ENCODE peak calls at places on chromosomes 7 and 10, in four cellular contexts. One of them, this sample, is unnamed.

GRCh38 chr7:134315679-134316538 is 821 bp downstream of the SLC35B4 start:
- DNase-seq in ovary: peak; percentile 15
- DNase-seq in CD8-positive, alpha-beta T cell: no peak
- DNase-seq in PC-9: no peak
- DNase-seq in this sample: peak; percentile 2

GRCh38 chr7:111029141-111029572 is 61.8 kb upstream of the LRRN3 start:
- DNase-seq in CD8-positive, alpha-beta T cell: no peak
- DNase-seq in PC-9: no peak
- DNase-seq in ovary: no peak
- DNase-seq in this sample: no peak

GRCh38 chr7:149886018-149886416 is 12.2 kb downstream of the ATP6V0E2 start:
- DNase-seq in ovary: no peak
- DNase-seq in CD8-positive, alpha-beta T cell: no peak
- DNase-seq in PC-9: no peak
- DNase-seq in this sample: no peak

GRCh38 chr7:140656548-140657515 is 15.9 kb upstream of the ADCK2 start:
- DNase-seq in PC-9: peak; percentile 89
- DNase-seq in CD8-positive, alpha-beta T cell: peak; percentile 42
- DNase-seq in ovary: peak; percentile 47
- DNase-seq in this sample: no peak

GRCh38 chr10:61486738-61487396 is 33.7 kb upstream of the TMEM26 start:
- DNase-seq in ovary: no peak
- DNase-seq in CD8-positive, alpha-beta T cell: no peak
- DNase-seq in PC-9: peak; percentile 34
- DNase-seq in this sample: no peak

GRCh38 chr7:2012981-2013380 is 219.8 kb downstream of the MAD1L1 start:
- DNase-seq in ovary: peak; percentile 9
- DNase-seq in PC-9: no peak
- DNase-seq in CD8-positive, alpha-beta T cell: no peak
- DNase-seq in this sample: no peak

GRCh38 chr7:108358553-108358952 is 97.7 kb downstream of the NRCAM start:
- DNase-seq in PC-9: peak; percentile 93
- DNase-seq in ovary: no peak
- DNase-seq in CD8-positive, alpha-beta T cell: no peak
- DNase-seq in this sample: no peak

GRCh38 chr7:25894002-25894901 is 257.7 kb upstream of the NFE2L3 start:
- DNase-seq in CD8-positive, alpha-beta T cell: peak; percentile 27
- DNase-seq in ovary: no peak
- DNase-seq in PC-9: no peak
- DNase-seq in this sample: no peak

GRCh38 chr7:26326211-26326610 is 34.5 kb downstream of the SNX10 start:
- DNase-seq in PC-9: no peak
- DNase-seq in ovary: no peak
- DNase-seq in CD8-positive, alpha-beta T cell: no peak
- DNase-seq in this sample: no peak

GRCh38 chr7:36129048-36129534 is 24.0 kb upstream of the EEPD1 start:
- DNase-seq in CD8-positive, alpha-beta T cell: no peak
- DNase-seq in PC-9: peak; percentile 94
- DNase-seq in ovary: peak; percentile 29
- DNase-seq in this sample: no peak

GRCh38 chr7:131642429-131642828 is 86.0 kb upstream of the PODXL start:
- DNase-seq in CD8-positive, alpha-beta T cell: no peak
- DNase-seq in ovary: no peak
- DNase-seq in PC-9: no peak
- DNase-seq in this sample: no peak

GRCh38 chr10:14605231-14605925 is 169.3 kb downstream of the FAM107B start:
- DNase-seq in ovary: no peak
- DNase-seq in PC-9: peak; percentile 93
- DNase-seq in CD8-positive, alpha-beta T cell: no peak
- DNase-seq in this sample: peak; percentile 53

GRCh38 chr7:25846722-25847121 is 305.3 kb upstream of the NFE2L3 start:
- DNase-seq in PC-9: peak; percentile 79
- DNase-seq in CD8-positive, alpha-beta T cell: no peak
- DNase-seq in ovary: peak; percentile 79
- DNase-seq in this sample: no peak

GRCh38 chr10:111200505-111201186 is 123.8 kb downstream of the ADRA2A start:
- DNase-seq in CD8-positive, alpha-beta T cell: no peak
- DNase-seq in PC-9: no peak
- DNase-seq in ovary: no peak
- DNase-seq in this sample: no peak

GRCh38 chr7:157876469-157877285 is 539.9 kb downstream of the DNAJB6 start:
- DNase-seq in PC-9: no peak
- DNase-seq in ovary: no peak
- DNase-seq in CD8-positive, alpha-beta T cell: no peak
- DNase-seq in this sample: no peak

GRCh38 chr10:125102216-125102615 is 58.1 kb downstream of the CTBP2 start:
- DNase-seq in PC-9: peak; percentile 51
- DNase-seq in ovary: no peak
- DNase-seq in CD8-positive, alpha-beta T cell: no peak
- DNase-seq in this sample: no peak

GRCh38 chr10:131346456-131346855 is 34.9 kb upstream of the TCERG1L start:
- DNase-seq in PC-9: no peak
- DNase-seq in ovary: no peak
- DNase-seq in CD8-positive, alpha-beta T cell: no peak
- DNase-seq in this sample: no peak

GRCh38 chr7:99622596-99622995 is 5.8 kb downstream of the ZSCAN25 start:
- DNase-seq in CD8-positive, alpha-beta T cell: no peak
- DNase-seq in PC-9: no peak
- DNase-seq in ovary: no peak
- DNase-seq in this sample: no peak
- H3K4me3 ChIP-seq in CD8-positive, alpha-beta T cell: no peak overlapping the region
- H3K4me3 ChIP-seq in PC-9: no peak overlapping the region
- H3K4me3 ChIP-seq in ovary: no peak overlapping the region
- H3K4me3 ChIP-seq in this sample: no peak overlapping the region

DNA sequence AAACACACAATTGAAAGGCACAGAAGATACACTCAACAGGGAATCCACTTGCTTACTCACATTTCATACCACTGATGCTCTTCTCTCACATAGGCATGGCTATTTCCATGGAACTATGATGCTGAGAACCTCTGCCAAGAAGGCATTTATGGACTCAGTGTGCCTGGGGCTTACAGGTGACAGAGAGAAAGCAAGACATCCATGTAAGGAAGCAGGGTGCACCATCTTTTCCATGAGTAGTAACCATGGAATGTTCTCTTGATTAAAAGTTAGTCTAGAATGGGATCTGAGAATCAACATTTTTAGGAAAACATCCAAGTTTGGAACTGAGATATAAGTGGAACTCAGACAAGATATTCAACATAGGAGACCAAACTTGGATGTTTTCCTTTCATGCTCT is 52.5 kb upstream of the MACC1 start:
- DNase-seq in PC-9: no peak
- DNase-seq in CD8-positive, alpha-beta T cell: no peak
- DNase-seq in ovary: no peak
- DNase-seq in this sample: no peak
- H3K27ac ChIP-seq in PC-9: no peak overlapping the region
- H3K27ac ChIP-seq in CD8-positive, alpha-beta T cell: no peak overlapping the region
- H3K27ac ChIP-seq in ovary: no peak overlapping the region
- H3K27ac ChIP-seq in this sample: no peak overlapping the region

DNA sequence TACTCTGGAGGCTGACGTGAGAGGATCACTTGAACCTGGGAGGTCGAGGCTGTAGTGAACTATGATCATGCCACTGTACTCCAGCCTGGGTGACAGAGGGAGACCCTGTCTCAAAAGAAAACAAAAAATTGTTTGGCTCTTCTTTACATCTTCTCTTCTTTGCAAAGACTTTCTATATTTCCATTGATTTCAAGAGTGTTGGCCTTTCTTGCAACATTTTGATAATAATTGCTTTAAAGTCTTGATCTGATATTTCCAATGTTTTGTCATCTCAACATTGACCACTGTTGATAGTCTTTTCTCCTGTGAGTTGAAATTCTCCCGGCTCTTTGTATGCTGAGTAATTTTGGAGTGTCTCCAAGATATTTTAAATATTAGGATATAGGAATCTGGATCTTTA is 17.8 kb upstream of the CLDN4 start:
- DNase-seq in CD8-positive, alpha-beta T cell: no peak
- DNase-seq in ovary: no peak
- DNase-seq in PC-9: no peak
- DNase-seq in this sample: no peak
- H3K4me3 ChIP-seq in CD8-positive, alpha-beta T cell: no peak overlapping the region
- H3K4me3 ChIP-seq in ovary: no peak overlapping the region
- H3K4me3 ChIP-seq in PC-9: no peak overlapping the region
- H3K4me3 ChIP-seq in this sample: no peak overlapping the region

GRCh38 chr7:89771003-89771636 is 383.1 kb upstream of the STEAP1 start:
- DNase-seq in CD8-positive, alpha-beta T cell: no peak
- DNase-seq in ovary: no peak
- DNase-seq in PC-9: no peak
- DNase-seq in this sample: no peak
- H3K27ac ChIP-seq in CD8-positive, alpha-beta T cell: no peak overlapping the region
- H3K27ac ChIP-seq in ovary: no peak overlapping the region
- H3K27ac ChIP-seq in PC-9: no peak overlapping the region
- H3K27ac ChIP-seq in this sample: no peak overlapping the region

DNA sequence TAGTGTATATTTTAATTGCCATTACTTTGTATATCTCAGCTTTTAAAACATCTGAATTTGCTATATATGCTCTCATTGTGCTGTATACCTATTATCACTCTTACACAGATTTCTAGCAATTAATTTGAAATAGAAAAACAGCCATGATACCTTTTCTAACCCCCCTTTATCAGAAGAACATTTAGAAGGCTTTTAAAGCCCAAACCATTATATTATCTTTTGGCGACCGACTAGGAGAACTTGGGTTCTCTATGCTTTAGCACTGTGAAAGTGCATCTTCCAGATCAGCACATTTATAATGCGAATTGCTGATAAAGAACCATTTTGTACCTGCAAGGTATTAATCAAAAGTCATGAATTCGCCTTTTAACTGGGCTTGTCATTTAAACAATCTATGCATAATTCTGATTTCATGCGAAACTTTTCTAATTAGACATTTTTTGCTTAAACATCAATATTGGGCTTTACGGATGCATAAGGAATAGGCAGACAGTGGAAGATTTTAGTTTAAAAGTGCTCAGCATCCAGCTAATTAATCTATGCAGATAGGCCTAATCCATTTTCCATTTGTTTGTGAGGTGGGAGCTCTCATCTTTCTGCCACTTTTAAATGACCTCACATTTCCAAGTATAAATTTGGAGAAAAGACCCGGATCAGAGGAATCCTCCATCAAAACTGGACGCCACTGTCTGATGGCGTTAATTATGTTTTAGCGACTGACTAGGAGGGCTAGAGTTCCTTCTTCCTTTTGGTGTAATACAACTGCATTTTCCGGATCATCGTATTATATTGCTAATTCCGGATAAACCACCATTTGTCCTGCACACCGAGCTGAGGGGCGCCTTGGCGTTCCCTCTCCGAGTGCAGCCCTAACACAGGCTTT is 1.1 kb upstream of the MLLT10 start:
- DNase-seq in CD8-positive, alpha-beta T cell: no peak
- DNase-seq in PC-9: no peak
- DNase-seq in ovary: no peak
- DNase-seq in this sample: no peak
- H3K4me3 ChIP-seq in CD8-positive, alpha-beta T cell: peak overlapping the region; percentile 69
- H3K4me3 ChIP-seq in PC-9: peak overlapping the region; percentile 71
- H3K4me3 ChIP-seq in ovary: peak overlapping the region; percentile 70
- H3K4me3 ChIP-seq in this sample: peak overlapping the region; percentile 88

GRCh38 chr7:47552631-47553030 is 29.3 kb downstream of the TNS3 start:
- DNase-seq in PC-9: no peak
- DNase-seq in CD8-positive, alpha-beta T cell: no peak
- DNase-seq in ovary: peak; percentile 58
- DNase-seq in this sample: no peak
- H3K27ac ChIP-seq in PC-9: peak overlapping the region; percentile 16
- H3K27ac ChIP-seq in CD8-positive, alpha-beta T cell: no peak overlapping the region
- H3K27ac ChIP-seq in ovary: peak overlapping the region; percentile 38
- H3K27ac ChIP-seq in this sample: no peak overlapping the region

GRCh38 chr7:142334236-142334635 is 76.4 kb upstream of the PRSS58 start:
- DNase-seq in CD8-positive, alpha-beta T cell: no peak
- DNase-seq in PC-9: no peak
- DNase-seq in ovary: no peak
- DNase-seq in this sample: no peak

GRCh38 chr7:142331941-142332340 is 74.1 kb upstream of the PRSS58 start:
- DNase-seq in CD8-positive, alpha-beta T cell: no peak
- DNase-seq in PC-9: no peak
- DNase-seq in ovary: no peak
- DNase-seq in this sample: no peak

GRCh38 chr7:142334806-142335205 is 76.9 kb upstream of the PRSS58 start:
- DNase-seq in CD8-positive, alpha-beta T cell: no peak
- DNase-seq in ovary: no peak
- DNase-seq in PC-9: no peak
- DNase-seq in this sample: no peak

GRCh38 chr7:142329062-142329788 is 71.4 kb upstream of the PRSS58 start:
- DNase-seq in CD8-positive, alpha-beta T cell: no peak
- DNase-seq in PC-9: no peak
- DNase-seq in ovary: no peak
- DNase-seq in this sample: no peak

DNA sequence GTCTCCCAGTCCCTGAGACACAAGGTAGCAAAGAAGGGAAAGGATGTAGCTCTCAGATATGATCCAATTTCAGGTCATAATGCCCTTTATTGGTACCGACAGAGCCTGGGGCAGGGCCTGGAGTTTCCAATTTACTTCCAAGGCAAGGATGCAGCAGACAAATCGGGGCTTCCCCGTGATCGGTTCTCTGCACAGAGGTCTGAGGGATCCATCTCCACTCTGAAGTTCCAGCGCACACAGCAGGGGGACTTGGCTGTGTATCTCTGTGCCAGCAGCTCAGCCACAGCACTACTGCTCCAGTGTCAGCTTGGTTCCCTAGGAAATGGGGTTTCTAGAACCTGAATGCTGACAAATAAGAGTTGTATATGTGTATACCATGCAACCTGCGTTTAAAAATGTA is 74.6 kb upstream of the PRSS58 start:
- DNase-seq in PC-9: no peak
- DNase-seq in CD8-positive, alpha-beta T cell: no peak
- DNase-seq in ovary: no peak
- DNase-seq in this sample: no peak
- H3K4me3 ChIP-seq in PC-9: no peak overlapping the region
- H3K4me3 ChIP-seq in CD8-positive, alpha-beta T cell: no peak overlapping the region
- H3K4me3 ChIP-seq in ovary: no peak overlapping the region
- H3K4me3 ChIP-seq in this sample: no peak overlapping the region

This sample was measured in CD4-positive, alpha-beta memory T cell.